ENCODE peak calls at places on chromosomes 7 and 10, in ten cellular contexts. One of them, this sample, is unnamed.

GRCh38 chr7:66330961-66331360 is 125.8 kb downstream of the TPST1 start:
- DNase-seq in prostate gland: no peak
- DNase-seq in stomach: no peak
- DNase-seq in suprapubic skin: no peak
- DNase-seq in IMR-90: peak
- DNase-seq in upper lobe of left lung: no peak
- DNase-seq in transverse colon: no peak
- DNase-seq in body of pancreas: no peak
- DNase-seq in esophagus squamous epithelium: no peak
- DNase-seq in sigmoid colon: peak
- DNase-seq in this sample: peak

GRCh38 chr10:52105301-52105700 is 208.8 kb upstream of the DKK1 start:
- DNase-seq in prostate gland: no peak
- DNase-seq in stomach: no peak
- DNase-seq in suprapubic skin: no peak
- DNase-seq in IMR-90: no peak
- DNase-seq in upper lobe of left lung: no peak
- DNase-seq in transverse colon: no peak
- DNase-seq in body of pancreas: no peak
- DNase-seq in esophagus squamous epithelium: no peak
- DNase-seq in sigmoid colon: no peak
- DNase-seq in this sample: no peak

GRCh38 chr7:152663101-152663740 is 12.7 kb downstream of the XRCC2 start:
- DNase-seq in prostate gland: no peak
- DNase-seq in stomach: no peak
- DNase-seq in suprapubic skin: no peak
- DNase-seq in IMR-90: no peak
- DNase-seq in upper lobe of left lung: no peak
- DNase-seq in transverse colon: no peak
- DNase-seq in body of pancreas: no peak
- DNase-seq in esophagus squamous epithelium: no peak
- DNase-seq in sigmoid colon: no peak
- DNase-seq in this sample: no peak

GRCh38 chr7:108660465-108660864 is 90.8 kb downstream of the DNAJB9 start:
- DNase-seq in prostate gland: no peak
- DNase-seq in stomach: no peak
- DNase-seq in suprapubic skin: no peak
- DNase-seq in IMR-90: peak
- DNase-seq in upper lobe of left lung: no peak
- DNase-seq in transverse colon: no peak
- DNase-seq in body of pancreas: no peak
- DNase-seq in esophagus squamous epithelium: no peak
- DNase-seq in sigmoid colon: no peak
- DNase-seq in this sample: no peak

GRCh38 chr7:117312593-117312992 is 10.3 kb downstream of the WNT2 start:
- DNase-seq in prostate gland: no peak
- DNase-seq in stomach: no peak
- DNase-seq in suprapubic skin: no peak
- DNase-seq in IMR-90: peak
- DNase-seq in upper lobe of left lung: no peak
- DNase-seq in transverse colon: no peak
- DNase-seq in body of pancreas: no peak
- DNase-seq in esophagus squamous epithelium: no peak
- DNase-seq in sigmoid colon: no peak
- DNase-seq in this sample: no peak

GRCh38 chr10:87760195-87760905 is 57.7 kb downstream of the ATAD1 start:
- DNase-seq in prostate gland: no peak
- DNase-seq in stomach: no peak
- DNase-seq in suprapubic skin: no peak
- DNase-seq in IMR-90: peak
- DNase-seq in upper lobe of left lung: peak
- DNase-seq in transverse colon: no peak
- DNase-seq in body of pancreas: no peak
- DNase-seq in esophagus squamous epithelium: no peak
- DNase-seq in sigmoid colon: no peak
- DNase-seq in this sample: no peak

GRCh38 chr7:117479480-117480224 is at the start of gene CFTR:
- DNase-seq in prostate gland: peak
- DNase-seq in stomach: peak
- DNase-seq in suprapubic skin: peak
- DNase-seq in IMR-90: no peak
- DNase-seq in upper lobe of left lung: peak
- DNase-seq in transverse colon: peak
- DNase-seq in body of pancreas: peak
- DNase-seq in esophagus squamous epithelium: no peak
- DNase-seq in sigmoid colon: no peak
- DNase-seq in this sample: peak

GRCh38 chr7:31688990-31689389 is 2.0 kb downstream of the PPP1R17 start:
- DNase-seq in prostate gland: no peak
- DNase-seq in stomach: no peak
- DNase-seq in suprapubic skin: no peak
- DNase-seq in IMR-90: no peak
- DNase-seq in upper lobe of left lung: no peak
- DNase-seq in transverse colon: no peak
- DNase-seq in body of pancreas: no peak
- DNase-seq in esophagus squamous epithelium: no peak
- DNase-seq in sigmoid colon: no peak
- DNase-seq in this sample: no peak

GRCh38 chr10:17661510-17661909 is 17.6 kb downstream of the STAM start:
- DNase-seq in prostate gland: no peak
- DNase-seq in stomach: no peak
- DNase-seq in suprapubic skin: no peak
- DNase-seq in IMR-90: no peak
- DNase-seq in upper lobe of left lung: no peak
- DNase-seq in transverse colon: no peak
- DNase-seq in body of pancreas: no peak
- DNase-seq in esophagus squamous epithelium: no peak
- DNase-seq in sigmoid colon: no peak
- DNase-seq in this sample: no peak

GRCh38 chr10:17660921-17661320 is 17.0 kb downstream of the STAM start:
- DNase-seq in prostate gland: no peak
- DNase-seq in stomach: no peak
- DNase-seq in suprapubic skin: no peak
- DNase-seq in IMR-90: no peak
- DNase-seq in upper lobe of left lung: no peak
- DNase-seq in transverse colon: no peak
- DNase-seq in body of pancreas: no peak
- DNase-seq in esophagus squamous epithelium: no peak
- DNase-seq in sigmoid colon: no peak
- DNase-seq in this sample: no peak

GRCh38 chr10:17665742-17666141 is 21.8 kb downstream of the STAM start:
- DNase-seq in prostate gland: no peak
- DNase-seq in stomach: no peak
- DNase-seq in suprapubic skin: no peak
- DNase-seq in IMR-90: peak
- DNase-seq in upper lobe of left lung: no peak
- DNase-seq in transverse colon: no peak
- DNase-seq in body of pancreas: no peak
- DNase-seq in esophagus squamous epithelium: no peak
- DNase-seq in sigmoid colon: no peak
- DNase-seq in this sample: no peak

GRCh38 chr10:17662193-17663138 is 18.5 kb downstream of the STAM start:
- DNase-seq in prostate gland: no peak
- DNase-seq in stomach: no peak
- DNase-seq in suprapubic skin: no peak
- DNase-seq in IMR-90: no peak
- DNase-seq in upper lobe of left lung: no peak
- DNase-seq in transverse colon: no peak
- DNase-seq in body of pancreas: no peak
- DNase-seq in esophagus squamous epithelium: no peak
- DNase-seq in sigmoid colon: no peak
- DNase-seq in this sample: no peak

DNA sequence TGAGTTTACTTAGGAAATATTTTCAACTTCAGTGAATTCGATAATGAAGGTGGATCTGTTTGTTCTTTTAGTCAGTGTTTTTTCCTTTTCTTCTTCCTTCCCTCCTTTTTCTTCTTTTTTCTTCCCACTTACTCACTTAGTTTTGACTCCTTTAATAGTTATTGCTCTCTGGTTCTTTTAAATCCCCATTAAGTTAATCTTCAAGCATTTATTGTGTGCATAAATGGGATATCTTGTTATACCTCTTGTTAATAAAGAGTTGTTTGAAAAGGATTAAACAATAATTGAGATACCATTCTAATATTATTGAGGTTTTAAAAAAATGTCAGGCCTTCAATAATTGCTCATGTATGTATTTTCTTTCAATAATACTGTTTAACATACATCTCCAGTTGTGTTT is 19.5 kb downstream of the STAM start:
- DNase-seq in prostate gland: no peak
- DNase-seq in stomach: no peak
- DNase-seq in suprapubic skin: no peak
- DNase-seq in IMR-90: no peak
- DNase-seq in upper lobe of left lung: no peak
- DNase-seq in transverse colon: no peak
- DNase-seq in body of pancreas: no peak
- DNase-seq in esophagus squamous epithelium: no peak
- DNase-seq in sigmoid colon: no peak
- DNase-seq in this sample: no peak
- TF ChIP-seq POLR2A in prostate gland: no peak
- TF ChIP-seq POLR2A in stomach: no peak
- TF ChIP-seq POLR2A in suprapubic skin: no peak
- TF ChIP-seq POLR2A in IMR-90: no peak
- TF ChIP-seq POLR2A in upper lobe of left lung: no peak
- TF ChIP-seq POLR2A in transverse colon: no peak
- TF ChIP-seq POLR2A in body of pancreas: no peak
- TF ChIP-seq POLR2A in esophagus squamous epithelium: no peak
- TF ChIP-seq POLR2A in sigmoid colon: no peak
- TF ChIP-seq POLR2A in this sample: no peak

GRCh38 chr7:83594076-83594475 is 54.9 kb downstream of the SEMA3E start:
- DNase-seq in prostate gland: no peak
- DNase-seq in stomach: no peak
- DNase-seq in suprapubic skin: no peak
- DNase-seq in IMR-90: no peak
- DNase-seq in upper lobe of left lung: no peak
- DNase-seq in transverse colon: no peak
- DNase-seq in body of pancreas: no peak
- DNase-seq in esophagus squamous epithelium: no peak
- DNase-seq in sigmoid colon: no peak
- DNase-seq in this sample: no peak

DNA sequence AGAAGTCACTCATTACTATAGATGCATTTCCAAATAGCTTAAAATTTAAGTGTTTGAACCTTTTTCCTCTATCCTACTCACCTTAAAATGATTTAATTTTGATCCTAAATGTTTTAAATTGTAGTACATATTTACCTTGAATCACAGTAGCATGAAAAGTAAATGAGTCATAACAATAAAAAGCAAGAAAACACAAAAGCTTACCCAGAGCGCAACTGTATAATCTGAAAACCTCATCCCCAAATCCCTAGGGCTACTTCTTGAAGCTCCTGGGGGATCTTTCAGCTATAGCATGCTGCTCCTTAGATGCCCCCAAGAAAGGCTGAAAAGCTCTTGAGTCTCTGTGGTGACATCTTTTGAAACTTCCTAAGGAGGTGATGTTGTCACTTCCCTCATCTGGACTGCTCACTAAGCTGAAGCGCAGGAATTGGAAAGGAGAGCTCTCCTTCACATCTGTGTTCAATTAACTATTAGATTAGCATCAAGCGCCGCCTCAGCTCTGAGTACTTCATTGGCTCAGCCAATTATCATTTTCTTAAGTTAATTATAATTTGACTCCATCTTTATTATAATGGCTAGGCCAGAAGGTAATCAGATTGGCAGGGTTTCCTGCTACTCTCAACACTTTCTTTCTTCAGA is 60.2 kb downstream of the SEMA3E start:
- DNase-seq in prostate gland: no peak
- DNase-seq in stomach: no peak
- DNase-seq in suprapubic skin: no peak
- DNase-seq in IMR-90: no peak
- DNase-seq in upper lobe of left lung: no peak
- DNase-seq in transverse colon: no peak
- DNase-seq in body of pancreas: no peak
- DNase-seq in esophagus squamous epithelium: no peak
- DNase-seq in sigmoid colon: no peak
- DNase-seq in this sample: no peak
- TF ChIP-seq POLR2A in prostate gland: no peak
- TF ChIP-seq POLR2A in stomach: no peak
- TF ChIP-seq POLR2A in suprapubic skin: no peak
- TF ChIP-seq POLR2A in IMR-90: no peak
- TF ChIP-seq POLR2A in upper lobe of left lung: no peak
- TF ChIP-seq POLR2A in transverse colon: no peak
- TF ChIP-seq POLR2A in body of pancreas: no peak
- TF ChIP-seq POLR2A in esophagus squamous epithelium: no peak
- TF ChIP-seq POLR2A in sigmoid colon: no peak
- TF ChIP-seq POLR2A in this sample: no peak

DNA sequence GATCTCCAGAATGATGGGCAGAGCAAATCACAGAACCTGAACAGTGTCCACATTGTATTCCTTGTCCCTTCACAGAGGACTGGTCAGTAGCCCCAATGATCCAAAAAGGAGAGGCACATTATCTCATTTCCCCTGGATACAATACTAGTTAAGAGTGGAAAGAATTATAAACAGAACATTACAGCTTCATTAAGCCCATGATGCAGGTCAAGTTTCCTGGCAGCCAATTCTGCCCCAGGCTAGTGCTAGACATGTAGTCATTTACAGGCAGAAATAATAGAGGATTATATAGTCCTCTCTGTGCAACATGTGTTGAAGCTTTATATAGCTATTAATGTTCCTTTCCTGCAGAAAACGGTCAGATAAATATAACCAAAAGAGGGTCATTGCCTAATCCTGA is 124.3 kb upstream of the WNT16 start:
- DNase-seq in prostate gland: no peak
- DNase-seq in stomach: no peak
- DNase-seq in suprapubic skin: no peak
- DNase-seq in IMR-90: peak
- DNase-seq in upper lobe of left lung: no peak
- DNase-seq in transverse colon: no peak
- DNase-seq in body of pancreas: no peak
- DNase-seq in esophagus squamous epithelium: no peak
- DNase-seq in sigmoid colon: no peak
- DNase-seq in this sample: no peak
- TF ChIP-seq POLR2A in prostate gland: no peak
- TF ChIP-seq POLR2A in stomach: no peak
- TF ChIP-seq POLR2A in suprapubic skin: no peak
- TF ChIP-seq POLR2A in IMR-90: no peak
- TF ChIP-seq POLR2A in upper lobe of left lung: no peak
- TF ChIP-seq POLR2A in transverse colon: no peak
- TF ChIP-seq POLR2A in body of pancreas: no peak
- TF ChIP-seq POLR2A in esophagus squamous epithelium: no peak
- TF ChIP-seq POLR2A in sigmoid colon: no peak
- TF ChIP-seq POLR2A in this sample: no peak

DNA sequence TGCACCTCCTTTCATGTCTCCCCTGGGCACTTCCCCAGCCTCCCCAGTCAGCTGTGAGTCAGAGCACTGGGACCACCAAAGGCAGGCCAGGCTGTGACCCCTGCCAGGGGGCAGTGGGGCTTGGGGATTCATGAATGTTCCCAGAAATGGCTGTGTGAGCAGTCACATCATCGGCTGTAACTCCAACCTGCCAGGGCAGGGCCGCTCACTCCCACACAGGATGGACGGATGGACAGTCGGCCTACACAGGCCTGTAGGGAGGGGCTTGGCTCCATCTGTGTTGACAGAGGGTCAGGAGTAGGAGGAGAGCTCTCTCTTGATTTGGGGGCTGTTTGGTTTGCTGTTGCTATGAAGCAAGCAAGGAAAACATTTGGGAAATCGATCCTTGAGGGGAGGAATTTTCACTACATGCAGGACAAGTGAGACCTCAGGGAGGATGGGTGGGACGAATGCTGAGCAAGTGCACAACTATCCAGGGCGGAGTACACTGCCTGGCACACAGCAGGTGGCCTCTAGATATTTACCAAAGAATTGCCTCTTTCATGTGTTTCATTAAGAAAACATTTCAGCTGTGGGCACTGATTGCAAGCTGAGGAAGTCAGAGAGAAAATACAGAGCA is 2.9 kb upstream of the IGFBP1 start:
- DNase-seq in prostate gland: no peak
- DNase-seq in stomach: no peak
- DNase-seq in suprapubic skin: no peak
- DNase-seq in IMR-90: no peak
- DNase-seq in upper lobe of left lung: no peak
- DNase-seq in transverse colon: no peak
- DNase-seq in body of pancreas: no peak
- DNase-seq in esophagus squamous epithelium: no peak
- DNase-seq in sigmoid colon: no peak
- DNase-seq in this sample: no peak
- TF ChIP-seq POLR2A in prostate gland: no peak
- TF ChIP-seq POLR2A in stomach: no peak
- TF ChIP-seq POLR2A in suprapubic skin: no peak
- TF ChIP-seq POLR2A in IMR-90: no peak
- TF ChIP-seq POLR2A in upper lobe of left lung: no peak
- TF ChIP-seq POLR2A in transverse colon: no peak
- TF ChIP-seq POLR2A in body of pancreas: no peak
- TF ChIP-seq POLR2A in esophagus squamous epithelium: no peak
- TF ChIP-seq POLR2A in sigmoid colon: no peak
- TF ChIP-seq POLR2A in this sample: no peak

This sample was measured in uterus.